ENCODE peak calls at places on chromosomes 7 and 10, in ten cellular contexts. I is neural progenitor cell, S is SK-N-MC, V is fibroblast of lung, M is NT2/D1, H is GM23248, F is adipocyte, L is mesendoderm, P is neuronal stem cell, E is trophoblast cell. X is an unnamed sample.

GRCh38 chr10:93745411-93746065 is 12.2 kb upstream of the LGI1 start:
- DNase-seq in S (no peak), H (peak), E (no peak), P (peak), I (peak), M (no peak), L (peak), F (peak), V (peak), X (no peak)

GRCh38 chr7:378551-379455 is 88.8 kb downstream of the FOXL3 start:
- DNase-seq in S (no peak), E (no peak), H (peak), F (no peak), P (no peak), V (no peak), M (no peak), L (no peak), I (peak), X (no peak)

GRCh38 chr10:79445217-79445707 is at the start of gene ZCCHC24:
- DNase-seq in E (peak), H (no peak), M (no peak), S (no peak), P (no peak), V (no peak), L (peak), F (no peak), I (no peak), X (peak)

GRCh38 chr7:66399566-66399965 is 194.4 kb downstream of the TPST1 start:
- DNase-seq in M (no peak), F (no peak), I (no peak), V (no peak), P (no peak), E (no peak), H (peak), S (no peak), L (no peak), X (no peak)

GRCh38 chr7:45402480-45403218 is 171.5 kb upstream of the ADCY1 start:
- DNase-seq in E (peak), H (peak), S (no peak), V (peak), F (peak), M (no peak), P (no peak), L (no peak), I (no peak), X (peak)

GRCh38 chr7:113548137-113548536 is 370.7 kb downstream of the PPP1R3A start:
- DNase-seq in I (no peak), M (no peak), F (no peak), E (no peak), S (no peak), L (no peak), V (no peak), H (no peak), P (no peak), X (no peak)

GRCh38 chr10:60663850-60664249 is 114.4 kb upstream of the CDK1 start:
- DNase-seq in H (no peak), V (no peak), E (no peak), L (no peak), M (no peak), F (no peak), P (no peak), I (no peak), S (no peak), X (no peak)

GRCh38 chr7:30116771-30117170 is 18.0 kb upstream of the MTURN start:
- DNase-seq in H (peak), L (peak), F (peak), V (peak), M (no peak), P (no peak), E (no peak), S (peak), I (no peak), X (no peak)

GRCh38 chr7:87451187-87451586 is 24.3 kb downstream of the ABCB4 start:
- DNase-seq in H (no peak), I (no peak), V (no peak), L (no peak), S (no peak), E (no peak), P (no peak), M (no peak), F (no peak), X (no peak)

GRCh38 chr10:85961479-85962067 is 405.0 kb downstream of the GRID1 start:
- DNase-seq in M (no peak), H (no peak), I (no peak), S (no peak), E (no peak), P (no peak), L (no peak), V (no peak), F (no peak), X (no peak)

GRCh38 chr10:78382776-78383175 is 349.1 kb downstream of the RPS24 start:
- DNase-seq in M (no peak), E (no peak), I (no peak), L (no peak), S (no peak), P (no peak), H (no peak), V (no peak), F (no peak), X (no peak)

GRCh38 chr7:103573479-103574058 is 127.6 kb upstream of the SLC26A5 start:
- DNase-seq in F (peak), P (peak), S (peak), V (peak), H (peak), L (peak), M (peak), E (peak), I (peak), X (peak)

GRCh38 chr7:17732083-17732482 is 208.2 kb downstream of the SNX13 start:
- DNase-seq in M (no peak), P (no peak), H (no peak), I (no peak), F (no peak), S (no peak), E (no peak), L (no peak), V (no peak), X (no peak)

GRCh38 chr7:121307021-121307575 is 21.7 kb upstream of the WNT16 start:
- DNase-seq in M (no peak), L (peak), S (no peak), F (no peak), H (no peak), E (peak), P (no peak), V (no peak), I (no peak), X (no peak)

GRCh38 chr7:100817097-100817496 is 10.2 kb downstream of the EPHB4 start:
- DNase-seq in H (no peak), I (no peak), E (no peak), F (no peak), S (no peak), V (no peak), P (no peak), L (no peak), M (no peak), X (no peak)

GRCh38 chr7:131225619-131226101 is 102.0 kb upstream of the MKLN1 start:
- DNase-seq in E (peak), S (no peak), L (no peak), V (peak), M (no peak), I (no peak), P (no peak), F (no peak), H (peak), X (no peak)

DNA sequence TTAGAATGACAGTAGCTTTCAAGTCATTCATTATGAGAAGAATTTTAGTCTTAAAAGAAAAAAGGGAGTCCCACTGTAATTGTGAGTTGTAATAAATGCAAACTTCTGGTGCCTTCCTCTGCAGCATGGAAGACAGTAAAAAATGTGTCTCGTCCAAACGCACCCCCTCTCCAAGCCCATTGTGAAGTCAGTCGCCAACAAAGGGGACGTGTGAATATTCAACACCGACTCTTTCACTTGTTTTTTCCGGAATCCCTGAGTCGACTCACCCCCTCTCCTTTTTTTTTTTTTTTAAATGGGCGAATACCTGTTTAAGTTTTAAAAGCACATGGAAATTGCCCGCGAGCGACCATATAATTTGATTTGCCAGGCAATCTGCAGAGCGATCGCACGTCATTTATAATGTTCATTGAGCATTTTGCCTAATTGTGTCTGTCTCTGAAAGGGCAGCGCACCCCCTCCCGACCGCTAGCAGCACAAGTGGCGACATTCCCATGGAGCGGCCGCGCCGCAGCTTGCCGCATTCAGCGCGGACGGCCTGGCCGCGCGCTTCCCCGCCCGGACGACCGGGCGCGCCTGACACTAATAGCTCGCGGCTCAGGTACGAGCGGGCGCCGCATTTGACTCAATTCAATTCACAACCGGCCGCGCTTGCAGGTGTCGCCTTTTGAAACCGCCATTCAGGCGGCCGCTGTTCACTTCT is 19.1 kb upstream of the PTF1A start:
- DNase-seq in M (no peak), I (peak), H (no peak), L (peak), S (no peak), E (no peak), V (no peak), F (no peak), P (no peak), X (no peak)
- H3K9ac ChIP-seq in M (no peak), I (no peak), H (no peak), L (no peak), S (no peak), E (no peak), V (no peak), F (no peak), P (no peak), X (no peak)

DNA sequence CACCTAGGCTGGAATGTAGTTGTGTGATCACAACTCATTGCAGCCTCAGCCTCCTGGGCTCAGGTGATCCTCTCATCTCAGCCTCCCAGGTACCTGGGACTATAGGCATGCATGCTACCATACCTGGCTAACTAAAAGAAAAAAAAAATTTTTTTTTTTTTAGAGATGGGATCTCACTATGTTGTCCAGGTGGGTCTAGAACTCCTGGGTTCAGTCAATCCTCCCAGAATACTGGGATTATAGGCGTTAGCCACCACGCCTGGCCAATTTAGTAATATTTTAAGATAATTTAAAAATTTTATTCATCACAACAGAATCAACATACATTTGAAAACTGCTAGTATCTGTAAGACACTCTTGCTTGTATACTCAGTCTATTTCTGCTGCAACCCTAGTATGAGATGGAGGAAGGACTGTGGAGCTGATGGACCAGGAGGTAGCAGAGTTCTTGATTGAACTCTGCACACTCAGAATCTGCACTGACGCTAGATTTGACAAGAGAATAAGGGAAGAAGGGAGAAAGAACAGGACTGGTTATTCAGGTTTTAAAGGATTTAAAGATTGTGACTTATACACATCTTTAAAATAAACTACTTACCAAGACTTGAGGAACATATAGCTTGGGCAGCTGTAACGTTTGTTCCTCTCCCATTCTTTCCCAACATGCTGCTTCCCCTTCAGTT is 57.6 kb downstream of the VCL start:
- DNase-seq in P (no peak), M (no peak), V (no peak), I (no peak), F (no peak), S (no peak), L (no peak), H (no peak), E (peak), X (no peak)
- H3K9ac ChIP-seq in P (no peak), M (no peak), V (no peak), I (no peak), F (no peak), S (no peak), L (no peak), H (no peak), E (no peak), X (no peak)

GRCh38 chr10:72038458-72039001 is 49.8 kb downstream of the SPOCK2 start:
- DNase-seq in I (peak), P (no peak), H (peak), E (peak), V (peak), M (no peak), L (peak), S (no peak), F (peak), X (no peak)
- H3K9ac ChIP-seq in I (no peak), P (no peak), H (peak), E (no peak), V (no peak), M (no peak), L (no peak), S (no peak), F (no peak), X (no peak)

GRCh38 chr7:116216956-116217570 is 6.7 kb downstream of the TES start:
- DNase-seq in H (peak), F (no peak), V (no peak), I (no peak), S (no peak), L (no peak), P (no peak), E (peak), M (no peak), X (no peak)
- H3K9ac ChIP-seq in H (peak), F (no peak), V (no peak), I (no peak), S (no peak), L (no peak), P (no peak), E (no peak), M (no peak), X (no peak)